ENCODE peak calls at places on chromosomes 13 and 19, in seven cellular contexts. P is psoas muscle; G is CD8-positive, alpha-beta T cell; E is substantia nigra; N is IMR-90; Z is fibroblast of lung; Y is cardiac muscle cell. B is an unnamed sample.

GRCh38 chr19:56252699-56253422 is 19.7 kb upstream of the EDDM13 start:
- DNase-seq in Z (peak), P (peak), Y (peak), E (peak), G (peak), N (peak), B (peak)

GRCh38 chr19:46133101-46133627 is 8.7 kb upstream of the IGFL3 start:
- DNase-seq in G (no peak), N (peak), P (no peak), Y (peak), Z (peak), E (no peak), B (no peak)

GRCh38 chr13:36815069-36815468 is 4.0 kb upstream of the RFXAP start:
- DNase-seq in E (no peak), P (no peak), Z (no peak), G (no peak), N (no peak), Y (no peak), B (peak)

GRCh38 chr13:108428691-108429090 is 159.2 kb downstream of the TNFSF13B start:
- DNase-seq in Y (no peak), E (no peak), P (no peak), G (no peak), Z (no peak), N (no peak), B (no peak)

GRCh38 chr13:34647379-34647778 is 294.7 kb upstream of the NBEA start:
- DNase-seq in G (no peak), P (no peak), Y (no peak), E (no peak), N (no peak), Z (no peak), B (no peak)

GRCh38 chr13:74289130-74289529 is 154.9 kb upstream of the KLF12 start:
- DNase-seq in G (no peak), Z (no peak), N (no peak), Y (no peak), E (no peak), P (no peak), B (no peak)

GRCh38 chr19:8004723-8005513 is 523 bp downstream of the ELAVL1 start:
- DNase-seq in E (no peak), Z (peak), P (no peak), N (peak), Y (peak), G (no peak), B (peak)

GRCh38 chr13:39956036-39956435 is 300.6 kb downstream of the COG6 start:
- DNase-seq in Z (no peak), N (no peak), Y (no peak), E (no peak), P (no peak), G (peak), B (no peak)

GRCh38 chr13:58018865-58019264 is 387.3 kb downstream of the PCDH17 start:
- DNase-seq in Y (no peak), N (no peak), G (no peak), Z (no peak), P (no peak), E (no peak), B (no peak)

GRCh38 chr19:14003279-14004051 is 2.7 kb downstream of the RFX1 start:
- DNase-seq in Y (no peak), G (no peak), N (no peak), Z (no peak), E (no peak), P (no peak), B (peak)

GRCh38 chr13:113607056-113607455 is 22.5 kb downstream of the TFDP1 start:
- DNase-seq in G (no peak), P (no peak), E (no peak), Y (no peak), N (no peak), Z (no peak), B (no peak)

GRCh38 chr19:49773663-49774305 is 7.0 kb downstream of the AP2A1 start:
- DNase-seq in Y (no peak), N (no peak), G (no peak), Z (no peak), P (no peak), E (no peak), B (no peak)

GRCh38 chr19:56108447-56109195 is 12.5 kb downstream of the ZNF787 start:
- DNase-seq in Y (no peak), E (no peak), Z (no peak), P (peak), G (no peak), N (peak), B (no peak)

GRCh38 chr13:91017031-91017668 is 330.3 kb upstream of the MIR17HG start:
- DNase-seq in Z (peak), P (no peak), N (peak), G (no peak), Y (peak), E (no peak), B (peak)

GRCh38 chr13:30870916-30871712 is 35.0 kb upstream of the MEDAG start:
- DNase-seq in E (no peak), G (no peak), Y (no peak), Z (no peak), N (no peak), P (no peak), B (no peak)

GRCh38 chr13:30656178-30656577 is 38.5 kb downstream of the USPL1 start:
- DNase-seq in G (no peak), Z (no peak), P (no peak), Y (no peak), N (no peak), E (no peak), B (no peak)

GRCh38 chr13:87671824-87672603 is 843 bp downstream of the SLITRK5 start:
- DNase-seq in N (no peak), P (peak), Z (no peak), G (no peak), E (no peak), Y (no peak), B (no peak)

GRCh38 chr13:33090755-33091454 is 74.7 kb downstream of the KL start:
- DNase-seq in E (no peak), P (no peak), N (no peak), Z (no peak), Y (no peak), G (no peak), B (no peak)

GRCh38 chr13:25423831-25424230 is 52.1 kb downstream of the ATP8A2 start:
- DNase-seq in G (no peak), N (no peak), P (no peak), Y (no peak), E (no peak), Z (no peak), B (no peak)

GRCh38 chr19:56987184-56987583 is 132.6 kb upstream of the USP29 start:
- DNase-seq in P (no peak), N (no peak), Y (no peak), G (no peak), E (no peak), Z (no peak), B (no peak)

GRCh38 chr19:30070198-30070969 is 128.3 kb downstream of the URI1 start:
- DNase-seq in G (no peak), N (no peak), E (no peak), P (peak), Z (no peak), Y (no peak), B (no peak)

GRCh38 chr13:46295531-46296464 is 84.1 kb downstream of the LRRC63 start:
- DNase-seq in E (no peak), Y (no peak), Z (peak), G (peak), N (peak), P (no peak), B (peak)

GRCh38 chr13:95643814-95644598 is 500 bp downstream of the DZIP1 start:
- DNase-seq in Z (peak), N (peak), E (peak), G (no peak), P (peak), Y (peak), B (no peak)

GRCh38 chr19:12757544-12758274 is 6.1 kb downstream of the BEST2 start:
- DNase-seq in Y (peak), E (no peak), Z (peak), G (peak), N (peak), P (peak), B (peak)

GRCh38 chr13:45349438-45349837 is 8.5 kb upstream of the TPT1 start:
- DNase-seq in N (peak), P (no peak), G (no peak), Y (no peak), Z (no peak), E (no peak), B (no peak)

GRCh38 chr19:10568444-10568825 is 344 bp downstream of the CDKN2D start:
- DNase-seq in E (no peak), P (no peak), N (no peak), Z (no peak), Y (no peak), G (peak), B (peak)

GRCh38 chr13:45500492-45501174 is 35.9 kb downstream of the COG3 start:
- DNase-seq in Y (no peak), E (no peak), Z (peak), N (peak), P (no peak), G (no peak), B (no peak)

GRCh38 chr19:51501594-51502263 is at the start of gene SIGLEC12:
- DNase-seq in G (no peak), E (no peak), P (no peak), N (no peak), Z (no peak), Y (no peak), B (no peak)

GRCh38 chr13:22357132-22357531 is 686.3 kb downstream of the FGF9 start:
- DNase-seq in E (no peak), Z (no peak), P (no peak), N (no peak), Y (peak), G (no peak), B (no peak)

GRCh38 chr19:17777840-17778620 is 16.9 kb upstream of the B3GNT3 start:
- DNase-seq in Y (peak), N (peak), Z (peak), E (no peak), P (peak), G (peak), B (peak)

GRCh38 chr13:76214001-76214400 is 577.9 kb downstream of the LMO7 start:
- DNase-seq in E (no peak), Z (no peak), P (no peak), Y (no peak), N (no peak), G (no peak), B (no peak)
- H3K27ac ChIP-seq in E (no peak), Z (no peak), P (no peak), Y (no peak), N (no peak), G (no peak), B (no peak)

GRCh38 chr19:5963855-5964254 is 14.1 kb downstream of the RANBP3 start:
- DNase-seq in G (no peak), Z (no peak), E (no peak), Y (no peak), N (no peak), P (no peak), B (no peak)

GRCh38 chr19:5966941-5967340 is 11.0 kb downstream of the RANBP3 start:
- DNase-seq in Y (no peak), N (no peak), G (no peak), E (no peak), Z (no peak), P (no peak), B (no peak)

GRCh38 chr19:5967571-5967970 is 10.4 kb downstream of the RANBP3 start:
- DNase-seq in Z (no peak), Y (no peak), E (no peak), P (no peak), G (no peak), N (no peak), B (no peak)

GRCh38 chr19:5966215-5966614 is 11.7 kb downstream of the RANBP3 start:
- DNase-seq in E (no peak), Y (peak), Z (peak), G (no peak), P (no peak), N (peak), B (no peak)

GRCh38 chr19:5964816-5965565 is 12.9 kb downstream of the RANBP3 start:
- DNase-seq in Z (no peak), G (no peak), E (no peak), N (no peak), P (no peak), Y (no peak), B (no peak)
- H3K27ac ChIP-seq in Z (no peak), G (peak), E (no peak), N (peak), P (no peak), Y (peak), B (no peak)

DNA sequence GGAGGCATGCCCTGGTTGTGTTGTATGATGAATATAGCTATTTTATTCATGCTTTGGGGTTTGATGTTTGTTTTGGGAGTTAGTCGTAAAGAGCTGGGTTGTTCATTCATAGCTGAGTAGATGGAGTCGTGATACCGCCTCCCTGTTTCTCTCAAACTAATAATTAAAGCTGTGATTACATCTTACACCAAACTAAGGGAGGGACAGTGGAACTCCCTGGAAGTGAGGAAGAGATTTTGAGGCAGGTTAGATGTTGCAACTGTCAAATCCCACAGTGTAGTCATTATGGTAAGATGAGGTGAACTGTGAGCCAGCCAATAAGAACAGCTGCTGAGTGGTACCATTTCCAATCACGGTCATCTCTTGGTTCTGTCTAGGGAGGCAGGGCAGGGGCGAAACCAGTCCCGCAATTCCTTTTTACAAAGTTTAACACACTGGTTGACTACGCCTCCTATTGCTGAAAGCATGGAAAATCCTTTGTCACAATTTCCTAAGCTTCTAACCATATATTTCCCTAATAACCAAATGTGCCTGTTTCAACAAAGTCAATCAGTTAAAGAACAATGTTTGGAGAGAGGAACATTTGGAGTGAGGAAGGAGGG is 207.6 kb upstream of the SERP2 start:
- DNase-seq in E (no peak), G (no peak), N (no peak), Z (no peak), P (no peak), Y (no peak), B (no peak)
- H3K27ac ChIP-seq in E (no peak), G (no peak), N (no peak), Z (no peak), P (no peak), Y (no peak), B (no peak)

GRCh38 chr19:32483574-32483973 is 78.0 kb downstream of the DPY19L3 start:
- DNase-seq in P (no peak), G (no peak), N (no peak), E (no peak), Z (no peak), Y (no peak), B (no peak)
- H3K27ac ChIP-seq in P (no peak), G (no peak), N (no peak), E (no peak), Z (no peak), Y (no peak), B (no peak)

DNA sequence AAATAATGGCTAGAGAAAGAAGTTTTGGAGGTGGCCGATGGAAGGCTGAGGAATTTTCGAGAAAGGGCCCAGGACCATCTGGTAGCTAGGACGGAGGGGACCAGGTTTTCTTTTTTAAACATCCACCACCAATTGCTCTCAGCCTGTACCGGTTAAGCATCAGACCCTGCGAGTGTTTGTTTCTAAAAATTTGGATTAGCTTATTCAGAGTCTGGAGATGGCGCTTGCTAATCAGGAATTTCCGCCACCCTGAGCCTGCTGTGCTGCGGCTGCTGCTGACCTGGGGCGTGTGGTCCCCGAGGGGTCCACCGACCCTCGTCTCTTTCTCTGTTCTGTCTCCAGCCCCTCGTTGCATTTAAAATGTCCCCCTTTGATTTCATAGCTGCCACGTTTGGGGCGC is 2.0 kb downstream of the UHRF1 start:
- DNase-seq in Z (peak), Y (no peak), G (no peak), P (no peak), E (no peak), N (peak), B (no peak)
- H3K27ac ChIP-seq in Z (peak), Y (no peak), G (peak), P (no peak), E (peak), N (peak), B (peak)

GRCh38 chr13:110127986-110128511 is 178.9 kb downstream of the COL4A1 start:
- DNase-seq in P (no peak), G (no peak), N (peak), Z (peak), Y (no peak), E (no peak), B (no peak)

GRCh38 chr13:110128546-110128945 is 178.4 kb downstream of the COL4A1 start:
- DNase-seq in Y (no peak), P (no peak), E (no peak), Z (peak), G (no peak), N (no peak), B (no peak)

GRCh38 chr13:110129539-110130186 is 177.3 kb downstream of the COL4A1 start:
- DNase-seq in Z (no peak), Y (no peak), P (no peak), E (no peak), N (no peak), G (no peak), B (no peak)

GRCh38 chr13:110130431-110130830 is 176.5 kb downstream of the COL4A1 start:
- DNase-seq in P (no peak), G (no peak), N (no peak), E (no peak), Y (no peak), Z (no peak), B (no peak)

GRCh38 chr13:110129076-110129475 is 177.9 kb downstream of the COL4A1 start:
- DNase-seq in Z (no peak), N (no peak), P (peak), G (no peak), E (no peak), Y (no peak), B (no peak)
- H3K27ac ChIP-seq in Z (no peak), N (no peak), P (peak), G (no peak), E (no peak), Y (no peak), B (no peak)

GRCh38 chr19:6113616-6114188 is 3.4 kb upstream of the RFX2 start:
- DNase-seq in Z (no peak), P (no peak), E (no peak), G (no peak), Y (no peak), N (no peak), B (no peak)

GRCh38 chr19:6105444-6105843 is 4.9 kb downstream of the RFX2 start:
- DNase-seq in E (no peak), Y (no peak), Z (no peak), P (no peak), N (no peak), G (no peak), B (no peak)

GRCh38 chr19:6110360-6110977 is at the start of gene RFX2:
- DNase-seq in E (peak), P (peak), N (peak), Y (peak), Z (peak), G (peak), B (peak)

GRCh38 chr19:6108721-6109633 is 1.3 kb downstream of the RFX2 start:
- DNase-seq in P (peak), Y (no peak), G (peak), E (no peak), Z (peak), N (peak), B (no peak)

GRCh38 chr19:6109947-6110346 is 353 bp downstream of the RFX2 start:
- DNase-seq in G (peak), E (no peak), Y (no peak), N (no peak), P (no peak), Z (no peak), B (no peak)
- H3K27ac ChIP-seq in G (peak), E (no peak), Y (no peak), N (no peak), P (no peak), Z (peak), B (no peak)

GRCh38 chr13:44303681-44304432 is 69.8 kb upstream of the SERP2 start:
- DNase-seq in E (no peak), N (no peak), P (peak), G (no peak), Y (no peak), Z (no peak), B (no peak)

GRCh38 chr13:44305216-44305615 is 68.4 kb upstream of the SERP2 start:
- DNase-seq in P (no peak), Z (no peak), Y (no peak), E (no peak), N (no peak), G (no peak), B (no peak)

GRCh38 chr13:44302948-44303575 is 70.6 kb upstream of the SERP2 start:
- DNase-seq in P (no peak), Z (peak), E (no peak), N (peak), G (no peak), Y (no peak), B (no peak)

GRCh38 chr13:44305845-44306244 is 67.8 kb upstream of the SERP2 start:
- DNase-seq in E (no peak), Y (no peak), Z (peak), G (no peak), P (no peak), N (peak), B (no peak)

DNA sequence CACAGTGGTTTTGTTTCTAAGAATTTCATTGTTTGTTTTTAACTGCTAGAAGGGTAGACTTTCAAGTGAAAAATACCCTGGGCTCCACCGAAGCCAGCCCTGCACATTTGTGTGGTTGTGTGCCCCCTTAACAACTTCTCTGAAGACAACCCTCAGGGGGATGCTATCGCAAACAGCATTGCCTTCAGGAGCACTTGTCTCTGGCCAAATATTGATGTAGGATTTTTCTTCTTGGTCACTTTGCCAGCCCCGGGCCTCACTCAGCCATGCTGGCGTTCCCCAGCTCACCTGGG is 69.2 kb upstream of the SERP2 start:
- DNase-seq in G (no peak), N (no peak), E (no peak), P (no peak), Y (no peak), Z (no peak), B (no peak)
- H3K27ac ChIP-seq in G (no peak), N (no peak), E (no peak), P (peak), Y (no peak), Z (no peak), B (no peak)

DNA sequence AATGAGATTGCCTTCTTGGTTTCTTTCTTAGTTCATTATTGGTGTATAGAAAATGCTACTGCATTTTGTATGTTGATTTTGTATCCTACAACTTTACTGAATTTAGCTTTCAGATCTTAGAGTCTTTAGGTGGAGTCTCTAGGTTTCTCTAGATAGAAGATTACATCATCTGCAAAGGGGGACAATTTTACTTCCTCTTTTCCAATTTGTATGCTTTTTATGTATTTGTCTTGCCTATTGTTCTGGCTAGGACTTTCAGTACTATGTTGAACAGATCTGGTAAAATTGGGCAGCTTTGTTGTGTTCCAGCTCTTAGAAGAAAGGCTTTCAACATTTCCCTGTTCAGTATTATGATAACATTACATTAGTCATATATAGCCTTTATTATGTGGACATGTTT is 101.0 kb upstream of the SPRY2 start:
- DNase-seq in P (no peak), N (no peak), E (no peak), Z (no peak), G (no peak), Y (no peak), B (no peak)
- H3K27ac ChIP-seq in P (no peak), N (no peak), E (no peak), Z (no peak), G (no peak), Y (no peak), B (no peak)